ENCODE peak calls at places on chromosomes 1 and 21, in four cellular contexts. One of them, this sample, is unnamed.

GRCh38 chr1:164561007-164561406 is 2.0 kb downstream of the PBX1 start:
- DNase-seq in PC-9: no peak
- DNase-seq in choroid plexus epithelial cell: no peak
- DNase-seq in H9: no peak
- DNase-seq in this sample: no peak

GRCh38 chr1:16981269-16981849 is 939 bp upstream of the MFAP2 start:
- DNase-seq in PC-9: no peak
- DNase-seq in choroid plexus epithelial cell: peak; percentile 36
- DNase-seq in H9: no peak
- DNase-seq in this sample: no peak

GRCh38 chr1:22831729-22832413 is 121.2 kb downstream of the EPHB2 start:
- DNase-seq in choroid plexus epithelial cell: peak; percentile 66
- DNase-seq in PC-9: peak; percentile 87
- DNase-seq in H9: no peak
- DNase-seq in this sample: no peak

GRCh38 chr21:45533731-45534571 is 8.3 kb downstream of the SLC19A1 start:
- DNase-seq in choroid plexus epithelial cell: no peak
- DNase-seq in H9: no peak
- DNase-seq in PC-9: no peak
- DNase-seq in this sample: no peak

GRCh38 chr1:168180148-168180524 is 1.4 kb downstream of the TIPRL start:
- DNase-seq in choroid plexus epithelial cell: no peak
- DNase-seq in H9: no peak
- DNase-seq in PC-9: no peak
- DNase-seq in this sample: no peak

GRCh38 chr1:153775432-153776311 is 465 bp downstream of the SLC27A3 start:
- DNase-seq in choroid plexus epithelial cell: peak; percentile 63
- DNase-seq in PC-9: peak; percentile 76
- DNase-seq in H9: peak; percentile 95
- DNase-seq in this sample: peak; percentile 82

GRCh38 chr1:237873487-237873927 is 17.2 kb downstream of the ZP4 start:
- DNase-seq in PC-9: peak; percentile 9
- DNase-seq in choroid plexus epithelial cell: peak; percentile 15
- DNase-seq in H9: peak; percentile 59
- DNase-seq in this sample: no peak

GRCh38 chr1:53326598-53327182 is 1.2 kb downstream of the LRP8 start:
- DNase-seq in PC-9: no peak
- DNase-seq in choroid plexus epithelial cell: no peak
- DNase-seq in H9: peak; percentile 49
- DNase-seq in this sample: peak; percentile 64

GRCh38 chr1:183896466-183897026 is 91.6 kb downstream of the RGL1 start:
- DNase-seq in choroid plexus epithelial cell: peak; percentile 89
- DNase-seq in PC-9: no peak
- DNase-seq in H9: no peak
- DNase-seq in this sample: no peak

GRCh38 chr1:47875831-47876586 is 121.2 kb downstream of the TRABD2B start:
- DNase-seq in PC-9: no peak
- DNase-seq in H9: no peak
- DNase-seq in choroid plexus epithelial cell: peak; percentile 62
- DNase-seq in this sample: peak; percentile 31

GRCh38 chr1:17654519-17654918 is 100.6 kb upstream of the ACTL8 start:
- DNase-seq in H9: no peak
- DNase-seq in PC-9: no peak
- DNase-seq in choroid plexus epithelial cell: no peak
- DNase-seq in this sample: no peak

GRCh38 chr1:18908911-18909771 is 6.8 kb upstream of the ALDH4A1 start:
- DNase-seq in choroid plexus epithelial cell: no peak
- DNase-seq in H9: no peak
- DNase-seq in PC-9: no peak
- DNase-seq in this sample: no peak

GRCh38 chr1:168134132-168135041 is 2.3 kb downstream of the GPR161 start:
- DNase-seq in PC-9: no peak
- DNase-seq in H9: no peak
- DNase-seq in choroid plexus epithelial cell: peak; percentile 30
- DNase-seq in this sample: peak; percentile 13

GRCh38 chr21:35940074-35940927 is 120.0 kb downstream of the SETD4 start:
- DNase-seq in H9: peak; percentile 32
- DNase-seq in PC-9: peak; percentile 25
- DNase-seq in choroid plexus epithelial cell: peak; percentile 88
- DNase-seq in this sample: peak; percentile 35

GRCh38 chr1:162916407-162916806 is 55.4 kb upstream of the CCDC190 start:
- DNase-seq in choroid plexus epithelial cell: peak; percentile 53
- DNase-seq in H9: no peak
- DNase-seq in PC-9: no peak
- DNase-seq in this sample: no peak

GRCh38 chr1:204684206-204684536 is 1.4 kb downstream of the LRRN2 start:
- DNase-seq in choroid plexus epithelial cell: no peak
- DNase-seq in PC-9: no peak
- DNase-seq in H9: no peak
- DNase-seq in this sample: no peak

GRCh38 chr21:29248124-29248523 is 50.6 kb upstream of the BACH1 start:
- DNase-seq in H9: no peak
- DNase-seq in PC-9: no peak
- DNase-seq in choroid plexus epithelial cell: no peak
- DNase-seq in this sample: no peak

GRCh38 chr1:91478693-91479234 is 21.9 kb upstream of the CDC7 start:
- DNase-seq in choroid plexus epithelial cell: no peak
- DNase-seq in PC-9: no peak
- DNase-seq in H9: no peak
- DNase-seq in this sample: no peak

GRCh38 chr1:236035681-236036101 is 29.2 kb downstream of the NID1 start:
- DNase-seq in H9: no peak
- DNase-seq in PC-9: no peak
- DNase-seq in choroid plexus epithelial cell: peak; percentile 81
- DNase-seq in this sample: no peak

GRCh38 chr1:225812488-225813249 is 2.7 kb downstream of the EPHX1 start:
- DNase-seq in H9: no peak
- DNase-seq in choroid plexus epithelial cell: peak; percentile 27
- DNase-seq in PC-9: no peak
- DNase-seq in this sample: no peak

GRCh38 chr1:113931456-113931855 is 2.3 kb downstream of the HIPK1 start:
- DNase-seq in choroid plexus epithelial cell: peak; percentile 84
- DNase-seq in H9: no peak
- DNase-seq in PC-9: no peak
- DNase-seq in this sample: no peak

GRCh38 chr21:44054710-44055109 is 42.6 kb downstream of the TRAPPC10 start:
- DNase-seq in PC-9: no peak
- DNase-seq in H9: no peak
- DNase-seq in choroid plexus epithelial cell: peak; percentile 86
- DNase-seq in this sample: no peak

GRCh38 chr1:19488136-19488535 is 2.8 kb upstream of the CAPZB start:
- DNase-seq in H9: no peak
- DNase-seq in PC-9: no peak
- DNase-seq in choroid plexus epithelial cell: no peak
- DNase-seq in this sample: no peak

GRCh38 chr1:12516741-12517140 is 101.3 kb downstream of the DHRS3 start:
- DNase-seq in PC-9: no peak
- DNase-seq in H9: no peak
- DNase-seq in choroid plexus epithelial cell: no peak
- DNase-seq in this sample: no peak

GRCh38 chr1:12511516-12512468 is 106.2 kb downstream of the DHRS3 start:
- DNase-seq in PC-9: no peak
- DNase-seq in choroid plexus epithelial cell: peak; percentile 70
- DNase-seq in H9: no peak
- DNase-seq in this sample: peak; percentile 22

GRCh38 chr1:12515234-12515633 is 102.8 kb downstream of the DHRS3 start:
- DNase-seq in H9: no peak
- DNase-seq in choroid plexus epithelial cell: no peak
- DNase-seq in PC-9: no peak
- DNase-seq in this sample: no peak

GRCh38 chr1:12513176-12513575 is 104.8 kb downstream of the DHRS3 start:
- DNase-seq in H9: no peak
- DNase-seq in choroid plexus epithelial cell: no peak
- DNase-seq in PC-9: no peak
- DNase-seq in this sample: no peak

GRCh38 chr1:12514597-12514996 is 103.4 kb downstream of the DHRS3 start:
- DNase-seq in H9: no peak
- DNase-seq in choroid plexus epithelial cell: no peak
- DNase-seq in PC-9: no peak
- DNase-seq in this sample: no peak
- TF ChIP-seq CTCF in H9: no peak
- TF ChIP-seq CTCF in choroid plexus epithelial cell: no peak
- TF ChIP-seq CTCF in PC-9: no peak
- TF ChIP-seq CTCF in this sample: no peak

GRCh38 chr1:181423301-181423918 is 59.9 kb upstream of the CACNA1E start:
- DNase-seq in H9: peak; percentile 72
- DNase-seq in choroid plexus epithelial cell: peak; percentile 48
- DNase-seq in PC-9: peak; percentile 15
- DNase-seq in this sample: peak; percentile 43
- TF ChIP-seq CTCF in H9: peak; percentile 68
- TF ChIP-seq CTCF in choroid plexus epithelial cell: peak; percentile 44
- TF ChIP-seq CTCF in PC-9: peak; percentile 41
- TF ChIP-seq CTCF in this sample: peak; percentile 47

GRCh38 chr1:160945079-160945478 is 9.5 kb downstream of the ITLN2 start:
- DNase-seq in choroid plexus epithelial cell: no peak
- DNase-seq in H9: no peak
- DNase-seq in PC-9: no peak
- DNase-seq in this sample: no peak

GRCh38 chr1:160942926-160943325 is 11.7 kb downstream of the ITLN2 start:
- DNase-seq in H9: no peak
- DNase-seq in choroid plexus epithelial cell: peak; percentile 11
- DNase-seq in PC-9: no peak
- DNase-seq in this sample: no peak
- TF ChIP-seq CTCF in H9: peak; percentile 57
- TF ChIP-seq CTCF in choroid plexus epithelial cell: peak; percentile 33
- TF ChIP-seq CTCF in PC-9: no peak
- TF ChIP-seq CTCF in this sample: no peak

GRCh38 chr1:243483084-243483845 is 227.4 kb downstream of the SDCCAG8 start:
- DNase-seq in H9: peak; percentile 72
- DNase-seq in PC-9: no peak
- DNase-seq in choroid plexus epithelial cell: no peak
- DNase-seq in this sample: peak; percentile 67
- TF ChIP-seq CTCF in H9: peak; percentile 53
- TF ChIP-seq CTCF in PC-9: no peak
- TF ChIP-seq CTCF in choroid plexus epithelial cell: peak; percentile 44
- TF ChIP-seq CTCF in this sample: no peak

GRCh38 chr1:62433861-62434611 is 2.8 kb upstream of the USP1 start:
- DNase-seq in H9: no peak
- DNase-seq in choroid plexus epithelial cell: peak; percentile 22
- DNase-seq in PC-9: no peak
- DNase-seq in this sample: no peak
- TF ChIP-seq CTCF in H9: no peak
- TF ChIP-seq CTCF in choroid plexus epithelial cell: peak; percentile 17
- TF ChIP-seq CTCF in PC-9: no peak
- TF ChIP-seq CTCF in this sample: no peak

DNA sequence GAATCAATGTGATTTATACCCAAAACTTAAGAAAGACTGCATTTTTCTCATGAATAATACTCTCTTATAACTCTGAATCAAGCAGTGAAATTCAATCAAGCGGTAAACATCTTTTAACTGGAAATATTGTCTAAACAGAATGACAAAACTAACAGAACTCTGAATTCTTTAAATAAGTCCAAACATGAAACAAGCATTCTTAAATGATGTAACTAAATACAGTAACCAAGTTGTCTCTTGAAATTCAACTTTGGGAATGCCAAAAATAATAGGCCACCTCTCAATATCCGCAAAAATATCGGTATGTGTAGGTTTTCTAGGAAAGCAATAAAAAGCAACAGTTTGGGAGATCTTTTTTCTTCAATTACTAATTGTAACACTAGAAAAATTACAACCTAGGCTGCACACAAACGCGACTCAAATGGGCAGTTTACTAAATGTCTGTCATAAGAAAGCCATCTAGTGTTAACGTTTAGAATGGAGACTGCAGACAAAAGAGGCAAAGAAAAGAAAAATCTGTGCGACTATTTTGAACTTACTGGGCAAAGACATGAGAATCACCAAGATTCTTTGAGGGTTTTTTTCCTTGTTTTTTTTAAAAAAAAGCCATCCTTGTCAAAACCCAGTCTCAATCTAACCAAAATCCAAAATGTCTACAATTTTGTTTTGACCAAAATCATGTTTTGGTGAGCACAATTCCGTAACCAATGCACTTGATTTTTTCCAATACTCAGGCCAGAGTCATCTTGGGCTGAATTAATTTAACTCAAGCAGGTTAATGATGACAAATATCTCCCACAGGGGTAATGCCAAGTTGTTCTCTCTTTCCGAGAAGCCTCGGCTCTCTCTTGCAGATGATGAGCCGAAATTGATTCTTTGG is 1.4 kb downstream of the SIPA1L2 start:
- DNase-seq in choroid plexus epithelial cell: peak; percentile 67
- DNase-seq in PC-9: no peak
- DNase-seq in H9: no peak
- DNase-seq in this sample: no peak
- TF ChIP-seq CTCF in choroid plexus epithelial cell: peak; percentile 52
- TF ChIP-seq CTCF in PC-9: no peak
- TF ChIP-seq CTCF in H9: no peak
- TF ChIP-seq CTCF in this sample: no peak

GRCh38 chr1:43651188-43651587 is 1.2 kb downstream of the KDM4A start:
- DNase-seq in choroid plexus epithelial cell: no peak
- DNase-seq in H9: no peak
- DNase-seq in PC-9: no peak
- DNase-seq in this sample: no peak
- TF ChIP-seq CTCF in choroid plexus epithelial cell: no peak
- TF ChIP-seq CTCF in H9: no peak
- TF ChIP-seq CTCF in PC-9: no peak
- TF ChIP-seq CTCF in this sample: no peak